ENCODE peak calls at places on chromosomes 3 and 15, in six cellular contexts. M is brain microvascular endothelial cell; N is cardiac fibroblast; U is B cell; T is CD4-positive, alpha-beta T cell; R is AG10803. I is an unnamed sample.

GRCh38 chr3:16427309-16427965 is 86.1 kb downstream of the RFTN1 start:
- DNase-seq in R (peak), U (no peak), M (peak), T (no peak), N (peak), I (no peak)

GRCh38 chr3:129604942-129605592 is 1.4 kb downstream of the PLXND1 start:
- DNase-seq in N (no peak), R (no peak), U (no peak), T (no peak), M (no peak), I (no peak)

GRCh38 chr3:65027335-65027734 is 339.5 kb upstream of the ADAMTS9 start:
- DNase-seq in T (no peak), M (no peak), R (no peak), U (no peak), N (no peak), I (no peak)

GRCh38 chr15:39230917-39231285 is 350.0 kb upstream of the THBS1 start:
- DNase-seq in M (no peak), N (no peak), R (no peak), T (no peak), U (no peak), I (no peak)

GRCh38 chr3:125585595-125586223 is 9.6 kb downstream of the OSBPL11 start:
- DNase-seq in N (peak), U (peak), R (peak), M (peak), T (peak), I (peak)

GRCh38 chr3:114519415-114519814 is 225.6 kb downstream of the TIGIT start:
- DNase-seq in M (peak), U (peak), R (peak), T (no peak), N (peak), I (no peak)

GRCh38 chr3:194573680-194574437 is 59.4 kb downstream of the TMEM44 start:
- DNase-seq in R (peak), U (peak), N (peak), T (peak), M (peak), I (no peak)

GRCh38 chr3:126136428-126137220 is 43.8 kb downstream of the ALDH1L1 start:
- DNase-seq in N (no peak), R (no peak), T (no peak), U (no peak), M (no peak), I (peak)

GRCh38 chr3:65146149-65146548 is 458.3 kb upstream of the ADAMTS9 start:
- DNase-seq in R (peak), M (peak), N (no peak), T (no peak), U (no peak), I (no peak)

GRCh38 chr15:65819563-65819960 is 27.5 kb upstream of the DENND4A start:
- DNase-seq in T (no peak), N (no peak), M (peak), R (no peak), U (no peak), I (no peak)

GRCh38 chr3:128278130-128278529 is 124.8 kb downstream of the EEFSEC start:
- DNase-seq in T (no peak), M (no peak), N (no peak), U (no peak), R (no peak), I (no peak)

GRCh38 chr3:173685471-173685870 is 287.9 kb downstream of the NLGN1 start:
- DNase-seq in R (no peak), M (no peak), U (no peak), N (no peak), T (no peak), I (no peak)

GRCh38 chr3:18444597-18445420 is 19.7 kb upstream of the SATB1 start:
- DNase-seq in U (peak), N (peak), R (peak), T (peak), M (no peak), I (peak)
- TF ChIP-seq CTCF in U (no peak), N (peak), R (no peak), T (no peak), M (peak), I (peak)

GRCh38 chr3:141050913-141051632 is at the start of gene SPSB4:
- DNase-seq in M (peak), U (peak), N (peak), R (peak), T (no peak), I (peak)

GRCh38 chr3:141052570-141053069 is 1.5 kb downstream of the SPSB4 start:
- DNase-seq in U (no peak), T (no peak), N (no peak), R (no peak), M (no peak), I (no peak)

GRCh38 chr3:141050576-141050912 is 603 bp upstream of the SPSB4 start:
- DNase-seq in M (no peak), N (no peak), R (no peak), T (no peak), U (no peak), I (no peak)

GRCh38 chr3:141049681-141050080 is 1.5 kb upstream of the SPSB4 start:
- DNase-seq in T (no peak), R (no peak), U (no peak), M (no peak), N (no peak), I (no peak)

DNA sequence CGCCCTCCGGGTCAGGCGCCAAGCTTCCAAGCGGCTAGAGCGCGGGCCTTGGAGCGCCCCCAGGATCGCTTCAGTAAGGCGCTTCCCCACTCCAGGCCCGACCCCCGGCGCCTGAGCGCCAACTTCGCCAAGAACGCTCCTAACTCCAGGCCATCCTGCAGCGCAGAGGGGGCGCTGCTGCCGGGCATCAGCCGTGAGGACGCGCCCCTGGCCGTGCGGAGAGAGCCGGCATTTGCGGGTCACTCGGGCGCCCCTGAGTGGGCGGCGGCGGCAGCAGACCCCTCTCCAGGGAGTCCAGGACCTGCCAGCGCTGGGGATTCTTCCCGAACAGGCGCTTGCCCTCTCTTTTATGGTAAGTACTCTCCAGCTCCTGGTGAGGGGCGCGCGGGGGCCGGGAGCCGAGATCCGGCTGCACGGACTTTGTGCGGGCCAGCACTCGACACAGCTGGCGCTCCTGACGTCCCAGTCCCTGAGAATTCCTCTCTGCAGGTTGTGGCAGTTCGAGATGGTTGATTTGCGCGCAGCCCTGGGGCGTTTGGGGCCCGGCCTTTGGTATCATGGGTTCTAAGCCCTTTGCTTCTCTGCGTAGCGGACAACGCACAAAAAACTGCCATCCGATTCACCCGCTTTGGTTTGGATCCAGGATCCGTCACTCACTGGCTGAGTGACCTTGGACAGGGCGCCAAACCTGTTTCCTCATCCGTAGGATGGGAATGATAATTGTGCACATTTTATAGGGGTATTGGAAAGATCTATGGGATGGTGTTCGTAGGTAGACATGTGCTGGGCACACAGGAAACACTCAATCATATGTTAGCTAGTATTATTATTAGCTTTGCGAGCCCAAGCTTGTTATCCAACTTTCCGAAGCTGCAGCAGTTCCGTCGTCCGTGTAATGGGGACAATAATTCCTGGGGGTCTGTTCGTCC is 758 bp downstream of the SPSB4 start:
- DNase-seq in U (no peak), N (peak), R (no peak), M (no peak), T (no peak), I (peak)
- TF ChIP-seq CTCF in U (no peak), N (no peak), R (no peak), M (peak), T (no peak), I (peak)

DNA sequence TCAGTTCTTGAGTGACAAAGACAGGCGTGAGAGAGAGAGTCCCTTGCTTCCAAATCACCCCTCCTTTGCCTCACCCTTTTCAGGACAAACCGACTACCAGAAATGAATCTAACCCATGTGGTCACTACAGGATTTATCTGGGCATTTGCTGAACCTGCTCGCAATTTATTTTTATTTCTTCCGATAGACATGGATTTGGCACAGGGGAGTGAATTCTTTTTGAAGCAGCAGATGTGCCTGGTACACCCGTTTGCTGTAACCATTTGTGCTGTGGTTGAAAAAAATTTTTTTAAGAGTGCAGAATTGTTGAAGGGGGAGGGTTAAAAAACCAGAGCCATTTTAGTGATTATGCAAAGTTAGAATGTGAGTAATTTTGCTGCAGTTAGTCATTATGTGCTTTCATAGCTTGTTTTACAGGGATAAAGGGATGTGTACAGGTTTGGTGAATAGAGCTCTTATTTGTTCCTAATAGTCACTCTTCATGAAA is 442.0 kb downstream of the LPP start:
- DNase-seq in T (no peak), M (no peak), R (peak), N (peak), U (no peak), I (no peak)
- TF ChIP-seq CTCF in T (no peak), M (no peak), R (no peak), N (no peak), U (no peak), I (no peak)

GRCh38 chr15:52678036-52678467 is 1.1 kb downstream of the ATOSA start:
- DNase-seq in R (peak), T (peak), M (peak), N (peak), U (peak), I (no peak)
- TF ChIP-seq CTCF in R (peak), T (no peak), M (peak), N (no peak), U (no peak), I (no peak)

GRCh38 chr3:9249273-9250192 is at the start of gene SRGAP3:
- DNase-seq in N (peak), M (peak), T (peak), U (peak), R (peak), I (peak)
- TF ChIP-seq CTCF in N (peak), M (peak), T (peak), U (no peak), R (peak), I (peak)

GRCh38 chr15:58346361-58346760 is 85.4 kb upstream of the LIPC start:
- DNase-seq in N (peak), R (peak), M (no peak), U (no peak), T (no peak), I (no peak)
- TF ChIP-seq CTCF in N (no peak), R (no peak), M (no peak), U (no peak), T (no peak), I (no peak)

GRCh38 chr15:58510715-58511465 is 79.1 kb downstream of the LIPC start:
- DNase-seq in U (no peak), N (peak), R (peak), T (no peak), M (peak), I (no peak)

GRCh38 chr15:58506787-58507671 is 75.2 kb downstream of the LIPC start:
- DNase-seq in U (no peak), T (no peak), R (no peak), M (no peak), N (no peak), I (no peak)

GRCh38 chr15:58512522-58512921 is 80.7 kb downstream of the LIPC start:
- DNase-seq in T (no peak), M (no peak), U (no peak), R (no peak), N (no peak), I (no peak)

GRCh38 chr15:58511588-58511987 is 79.8 kb downstream of the LIPC start:
- DNase-seq in N (no peak), M (no peak), U (no peak), R (no peak), T (no peak), I (no peak)

DNA sequence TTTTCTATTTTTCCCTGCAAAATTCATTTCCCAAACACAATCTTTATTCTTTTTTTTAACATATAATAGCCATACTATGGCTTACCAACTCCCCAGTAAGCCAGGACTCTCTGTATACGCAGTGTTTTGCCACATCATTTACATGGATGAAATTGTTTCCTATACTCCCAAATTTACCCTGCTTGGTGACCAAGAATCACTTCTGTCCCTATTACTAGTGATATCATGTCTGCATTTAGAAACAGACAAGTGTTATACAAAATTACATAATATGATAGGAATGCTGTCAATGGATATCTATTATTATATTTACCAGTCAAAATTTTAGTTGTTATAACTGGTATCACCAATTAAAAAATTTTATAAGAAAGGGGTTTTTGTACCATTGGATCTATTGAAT is 77.8 kb downstream of the LIPC start:
- DNase-seq in U (no peak), M (no peak), R (no peak), T (no peak), N (no peak), I (no peak)
- TF ChIP-seq CTCF in U (no peak), M (no peak), R (no peak), T (no peak), N (no peak), I (no peak)

DNA sequence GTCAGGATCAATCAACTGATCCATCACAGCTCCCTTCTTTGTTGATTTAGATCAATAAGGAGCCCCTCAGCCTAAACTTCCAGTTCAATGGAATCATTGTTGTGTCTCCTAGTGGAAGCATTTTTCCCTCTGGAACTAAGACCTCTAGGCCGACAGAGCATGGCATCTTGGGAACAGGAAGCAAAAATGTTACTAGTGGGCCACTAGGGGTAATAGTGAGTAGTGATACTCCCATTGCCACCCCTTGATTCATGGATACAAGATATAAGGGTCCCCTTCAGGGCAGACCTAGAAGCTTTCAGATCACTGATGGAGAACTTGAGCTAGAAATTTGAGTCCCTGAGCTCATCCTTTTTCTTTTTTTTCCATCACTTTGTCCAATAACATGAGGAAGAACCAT is 40.4 kb upstream of the AZI2 start:
- DNase-seq in T (no peak), M (no peak), U (no peak), N (no peak), R (no peak), I (no peak)
- TF ChIP-seq CTCF in T (no peak), M (no peak), U (no peak), N (no peak), R (no peak), I (no peak)

GRCh38 chr3:131610174-131610573 is 107.4 kb upstream of the MRPL3 start:
- DNase-seq in T (no peak), U (no peak), N (no peak), R (no peak), M (no peak), I (no peak)

GRCh38 chr3:131608296-131608695 is 105.5 kb upstream of the MRPL3 start:
- DNase-seq in U (no peak), R (no peak), M (no peak), T (no peak), N (no peak), I (no peak)

GRCh38 chr3:131612745-131613144 is 110.0 kb upstream of the MRPL3 start:
- DNase-seq in R (no peak), T (no peak), M (no peak), N (no peak), U (no peak), I (no peak)

GRCh38 chr3:131608741-131609140 is 106.0 kb upstream of the MRPL3 start:
- DNase-seq in N (peak), T (no peak), R (peak), M (no peak), U (no peak), I (no peak)
- TF ChIP-seq CTCF in N (no peak), T (no peak), R (no peak), M (no peak), U (no peak), I (no peak)

GRCh38 chr3:14915636-14916222 is 31.7 kb upstream of the NR2C2 start:
- DNase-seq in U (no peak), N (no peak), T (peak), M (no peak), R (no peak), I (no peak)
- TF ChIP-seq CTCF in U (no peak), N (peak), T (peak), M (peak), R (peak), I (peak)

I was measured in progenitor cell of endocrine pancreas.